ENCODE peak calls at places on chromosome 7, in eight cellular contexts. D, L, K, X, J, E, V and U are unnamed samples.

GRCh38 chr7:148697256-148697841 is 1.4 kb upstream of the CUL1 start:
- DNase-seq in X (no peak), L (no peak), J (peak), K (peak), D (peak), V (no peak), E (no peak), U (no peak)

GRCh38 chr7:116354546-116355422 is 144.4 kb downstream of the TES start:
- DNase-seq in L (peak), J (no peak), X (peak), E (peak), V (peak), K (peak), D (no peak), U (no peak)

GRCh38 chr7:108460964-108461363 is 4.7 kb upstream of the NRCAM start:
- DNase-seq in D (no peak), E (no peak), X (no peak), L (no peak), K (no peak), V (no peak), J (no peak), U (no peak)

GRCh38 chr7:94701555-94701973 is 45.6 kb upstream of the SGCE start:
- DNase-seq in D (no peak), L (peak), K (no peak), E (no peak), V (no peak), X (no peak), J (no peak), U (no peak)

GRCh38 chr7:80991654-80992053 is 72.8 kb upstream of the SEMA3C start:
- DNase-seq in K (no peak), L (no peak), J (no peak), D (no peak), E (no peak), X (no peak), V (no peak), U (no peak)

GRCh38 chr7:46786221-46786951 is 795.5 kb downstream of the TNS3 start:
- DNase-seq in V (peak), E (peak), K (peak), D (no peak), J (no peak), L (no peak), X (no peak), U (no peak)

GRCh38 chr7:69994907-69995542 is 396.8 kb downstream of the AUTS2 start:
- DNase-seq in K (no peak), X (no peak), L (no peak), D (no peak), V (no peak), J (no peak), E (no peak), U (no peak)

GRCh38 chr7:71824356-71824755 is 587.8 kb downstream of the CALN1 start:
- DNase-seq in E (peak), X (no peak), J (no peak), L (no peak), V (no peak), K (no peak), D (no peak), U (no peak)

GRCh38 chr7:107125475-107125874 is 43.3 kb upstream of the HBP1 start:
- DNase-seq in X (no peak), J (no peak), L (no peak), E (no peak), V (no peak), K (no peak), D (no peak), U (no peak)

GRCh38 chr7:52719677-52720076 is 315.8 kb upstream of the POM121L12 start:
- DNase-seq in J (no peak), L (no peak), D (no peak), X (no peak), E (no peak), V (no peak), K (no peak), U (no peak)

GRCh38 chr7:41051525-41051924 is 651.4 kb downstream of the INHBA start:
- DNase-seq in E (no peak), D (no peak), J (no peak), V (no peak), X (no peak), K (no peak), L (no peak), U (no peak)

GRCh38 chr7:5360971-5361370 is 62.7 kb downstream of the TNRC18 start:
- DNase-seq in K (no peak), E (no peak), D (no peak), V (no peak), L (no peak), J (no peak), X (no peak), U (no peak)